ENCODE peak calls at places on chromosomes 5 and 9, in nine cellular contexts. B is OCI-LY7, R is right lobe of liver, D is astrocyte of the cerebellum, W is nephron progenitor cell, M is BJ, X is fibroblast of lung, V is astrocyte of the spinal cord, E is epithelial cell of esophagus. U is an unnamed sample.

GRCh38 chr5:90590-91547 is 1.1 kb upstream of the PLEKHG4B start:
- DNase-seq in B (no peak), R (no peak), D (no peak), W (no peak), M (no peak), X (no peak), V (no peak), E (no peak), U (no peak)

GRCh38 chr9:21831841-21832509 is 29.5 kb downstream of the MTAP start:
- DNase-seq in B (peak), R (no peak), D (peak), W (no peak), M (peak), X (peak), V (peak), E (peak), U (peak)

GRCh38 chr5:122704247-122705036 is 70.4 kb upstream of the SNX2 start:
- DNase-seq in B (peak), R (no peak), D (peak), W (no peak), M (no peak), X (peak), V (peak), E (peak), U (peak)

GRCh38 chr5:124678478-124678877 is 68.0 kb downstream of the ZNF608 start:
- DNase-seq in B (no peak), R (no peak), D (no peak), W (no peak), M (no peak), X (no peak), V (no peak), E (no peak), U (no peak)

GRCh38 chr9:109022909-109023308 is 9.6 kb upstream of the CTNNAL1 start:
- DNase-seq in B (no peak), R (no peak), D (no peak), W (no peak), M (no peak), X (no peak), V (no peak), E (peak), U (no peak)

GRCh38 chr5:166581827-166582226 is 1709.6 kb upstream of the WWC1 start:
- DNase-seq in B (no peak), R (no peak), D (peak), W (no peak), M (no peak), X (no peak), V (peak), E (peak), U (peak)

GRCh38 chr9:124102363-124102762 is 90.8 kb downstream of the LHX2 start:
- DNase-seq in B (no peak), R (no peak), D (no peak), W (no peak), M (no peak), X (no peak), V (no peak), E (no peak), U (no peak)

GRCh38 chr5:149348463-149348862 is 3.2 kb downstream of the GRPEL2 start:
- DNase-seq in B (no peak), R (no peak), D (no peak), W (no peak), M (no peak), X (no peak), V (no peak), E (no peak), U (no peak)

GRCh38 chr9:4548796-4549725 is 58.8 kb downstream of the SLC1A1 start:
- DNase-seq in B (peak), R (no peak), D (no peak), W (peak), M (no peak), X (no peak), V (no peak), E (peak), U (no peak)

GRCh38 chr5:1067141-1068121 is 44.4 kb downstream of the SLC12A7 start:
- DNase-seq in B (no peak), R (no peak), D (no peak), W (no peak), M (no peak), X (no peak), V (no peak), E (no peak), U (no peak)

GRCh38 chr9:81035171-81035570 is 654.2 kb downstream of the TLE1 start:
- DNase-seq in B (no peak), R (no peak), D (peak), W (no peak), M (peak), X (peak), V (peak), E (no peak), U (peak)

GRCh38 chr5:926416-927171 is 33.9 kb downstream of the TRIP13 start:
- DNase-seq in B (no peak), R (peak), D (no peak), W (peak), M (no peak), X (peak), V (peak), E (peak), U (no peak)

GRCh38 chr9:23686257-23686656 is 139.8 kb downstream of the ELAVL2 start:
- DNase-seq in B (no peak), R (no peak), D (peak), W (no peak), M (no peak), X (no peak), V (peak), E (peak), U (peak)

GRCh38 chr5:16880547-16880946 is 55.5 kb downstream of the MYO10 start:
- DNase-seq in B (no peak), R (no peak), D (no peak), W (no peak), M (no peak), X (no peak), V (no peak), E (no peak), U (no peak)

GRCh38 chr5:103902893-103903292 is 340.3 kb upstream of the NUDT12 start:
- DNase-seq in B (no peak), R (no peak), D (no peak), W (no peak), M (no peak), X (no peak), V (no peak), E (no peak), U (no peak)

GRCh38 chr9:126549246-126550006 is 64.3 kb upstream of the LMX1B start:
- DNase-seq in B (no peak), R (no peak), D (no peak), W (no peak), M (no peak), X (no peak), V (no peak), E (no peak), U (no peak)

GRCh38 chr9:116152390-116152789 is 1.2 kb upstream of the PAPPA start:
- DNase-seq in B (no peak), R (no peak), D (no peak), W (no peak), M (no peak), X (peak), V (peak), E (peak), U (no peak)

GRCh38 chr9:127523312-127523851 is 72.1 kb downstream of the LRSAM1 start:
- DNase-seq in B (no peak), R (no peak), D (no peak), W (no peak), M (no peak), X (peak), V (peak), E (peak), U (peak)

GRCh38 chr9:21964925-21965385 is 29.2 kb downstream of the CDKN2A start:
- DNase-seq in B (no peak), R (peak), D (no peak), W (peak), M (no peak), X (peak), V (peak), E (peak), U (no peak)

GRCh38 chr5:78907255-78907886 is 77.7 kb downstream of the ARSB start:
- DNase-seq in B (peak), R (no peak), D (peak), W (no peak), M (peak), X (peak), V (peak), E (peak), U (peak)

GRCh38 chr5:168291961-168292782 is 727 bp downstream of the WWC1 start:
- DNase-seq in B (no peak), R (peak), D (no peak), W (peak), M (no peak), X (peak), V (no peak), E (no peak), U (no peak)

GRCh38 chr5:95530441-95530840 is 24.3 kb downstream of the SKIC3 start:
- DNase-seq in B (no peak), R (no peak), D (no peak), W (no peak), M (peak), X (peak), V (peak), E (peak), U (peak)

GRCh38 chr9:109821711-109822110 is 41.7 kb downstream of the PALM2AKAP2 start:
- DNase-seq in B (no peak), R (no peak), D (no peak), W (no peak), M (no peak), X (no peak), V (peak), E (no peak), U (no peak)

GRCh38 chr5:55708732-55709131 is 3.4 kb downstream of the SLC38A9 start:
- DNase-seq in B (no peak), R (no peak), D (no peak), W (no peak), M (no peak), X (no peak), V (peak), E (peak), U (peak)

GRCh38 chr5:16754621-16755020 is 137.8 kb upstream of the RETREG1 start:
- DNase-seq in B (no peak), R (no peak), D (no peak), W (peak), M (no peak), X (no peak), V (no peak), E (peak), U (no peak)

GRCh38 chr5:59169768-59170150 is 586.9 kb downstream of the RAB3C start:
- DNase-seq in B (no peak), R (no peak), D (no peak), W (no peak), M (no peak), X (no peak), V (no peak), E (no peak), U (no peak)

GRCh38 chr5:59174248-59174844 is 591.5 kb downstream of the RAB3C start:
- DNase-seq in B (peak), R (no peak), D (peak), W (no peak), M (no peak), X (peak), V (peak), E (peak), U (peak)

GRCh38 chr5:59177644-59178043 is 594.8 kb downstream of the RAB3C start:
- DNase-seq in B (no peak), R (no peak), D (no peak), W (no peak), M (no peak), X (no peak), V (no peak), E (no peak), U (no peak)

GRCh38 chr5:59171131-59171530 is 588.3 kb downstream of the RAB3C start:
- DNase-seq in B (no peak), R (no peak), D (no peak), W (no peak), M (no peak), X (no peak), V (no peak), E (no peak), U (no peak)

DNA sequence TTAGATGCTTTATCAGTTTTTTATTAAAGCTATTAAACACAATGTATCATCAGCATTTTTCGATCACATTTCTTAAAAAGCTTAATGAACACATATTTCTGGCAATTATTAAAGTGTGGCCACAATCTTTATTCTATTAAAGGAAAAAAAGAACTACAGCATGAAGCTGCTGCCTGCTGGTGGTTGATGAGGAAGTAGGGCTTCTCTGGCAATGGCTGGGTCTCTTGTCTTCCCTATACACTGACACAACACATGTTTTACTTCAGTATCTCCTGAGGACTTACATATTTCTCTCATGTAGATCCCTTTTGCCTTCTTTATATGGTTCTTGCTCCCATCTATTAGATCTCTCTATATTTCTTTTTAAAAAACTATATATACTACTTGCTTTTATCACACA is 590.7 kb downstream of the RAB3C start:
- DNase-seq in B (no peak), R (no peak), D (no peak), W (no peak), M (no peak), X (peak), V (peak), E (no peak), U (no peak)
- TF ChIP-seq CTCF in B (no peak), R (no peak), D (no peak), W (no peak), M (peak), X (peak), V (peak), E (no peak), U (no peak)

GRCh38 chr9:1922026-1922425 is 93.1 kb upstream of the SMARCA2 start:
- DNase-seq in B (no peak), R (no peak), D (no peak), W (no peak), M (no peak), X (no peak), V (no peak), E (no peak), U (no peak)

GRCh38 chr9:1913931-1914330 is 101.2 kb upstream of the SMARCA2 start:
- DNase-seq in B (no peak), R (no peak), D (no peak), W (no peak), M (no peak), X (no peak), V (no peak), E (no peak), U (no peak)

GRCh38 chr9:1916676-1917075 is 98.5 kb upstream of the SMARCA2 start:
- DNase-seq in B (no peak), R (no peak), D (no peak), W (no peak), M (no peak), X (peak), V (no peak), E (no peak), U (no peak)

GRCh38 chr9:1918642-1919041 is 96.5 kb upstream of the SMARCA2 start:
- DNase-seq in B (no peak), R (no peak), D (no peak), W (no peak), M (no peak), X (no peak), V (no peak), E (no peak), U (no peak)

GRCh38 chr9:1919229-1919628 is 95.9 kb upstream of the SMARCA2 start:
- DNase-seq in B (no peak), R (no peak), D (no peak), W (no peak), M (no peak), X (no peak), V (no peak), E (no peak), U (no peak)
- TF ChIP-seq CTCF in B (no peak), R (no peak), D (no peak), W (no peak), M (no peak), X (no peak), V (no peak), E (no peak), U (no peak)

DNA sequence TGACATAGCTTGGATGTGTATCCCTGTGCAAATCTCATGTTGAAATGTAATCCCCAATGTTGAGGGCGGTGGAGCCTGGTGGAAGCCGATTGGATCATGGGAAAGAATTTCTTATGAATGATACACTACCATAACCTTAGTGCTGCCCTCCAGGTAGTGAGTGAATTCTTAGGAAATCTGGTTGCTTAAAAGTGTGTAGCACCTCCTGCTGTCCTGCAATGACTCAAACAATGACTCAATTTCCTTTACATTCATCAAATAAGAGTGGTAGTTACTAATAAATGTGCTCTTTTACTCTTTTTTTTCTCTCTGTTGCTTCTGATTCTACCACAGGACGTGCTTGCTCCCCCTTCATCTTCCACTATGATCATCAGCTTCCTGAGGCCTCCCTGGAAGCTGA is 1696.0 kb upstream of the CDH9 start:
- DNase-seq in B (no peak), R (no peak), D (peak), W (no peak), M (no peak), X (no peak), V (peak), E (peak), U (peak)
- TF ChIP-seq CTCF in B (no peak), R (peak), D (no peak), W (no peak), M (no peak), X (no peak), V (no peak), E (peak), U (peak)

DNA sequence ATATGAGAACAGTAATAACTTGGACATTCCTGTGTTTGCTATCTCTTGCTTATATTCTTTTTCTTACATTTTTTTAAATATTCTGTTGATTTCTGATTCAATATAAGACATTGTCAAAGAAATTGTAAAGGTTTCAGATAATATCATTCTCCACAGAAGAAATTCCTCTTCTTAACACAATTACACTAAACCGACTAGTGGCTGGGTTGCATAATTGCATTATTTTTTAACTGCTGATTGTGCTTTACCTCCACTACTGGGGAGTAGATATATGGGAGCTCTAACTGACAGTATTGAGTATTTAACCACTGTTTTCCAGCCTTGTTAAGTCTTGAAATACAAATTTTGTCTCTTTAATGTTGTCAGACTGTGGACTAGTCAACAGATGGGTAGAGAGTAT is 723.8 kb upstream of the EDIL3 start:
- DNase-seq in B (no peak), R (no peak), D (no peak), W (no peak), M (no peak), X (no peak), V (no peak), E (peak), U (no peak)
- TF ChIP-seq CTCF in B (peak), R (no peak), D (no peak), W (peak), M (no peak), X (no peak), V (no peak), E (no peak), U (no peak)